ENCODE peak calls at places on chromosomes 3 and 15, in eight cellular contexts. U is upper lobe of left lung, A is tibial artery, H is cardiac muscle cell, V is left ventricle myocardium inferior, X is AG10803, R is HL-60, W is H9. F is an unnamed sample.
A peak's percentile ranks its signal among the peaks of the same experiment; 100 is the strongest.

GRCh38 chr15:46442901-46443590 is 808.2 kb downstream of the SQOR start:
- DNase-seq in V (no peak), X (peak; percentile 80), A (no peak), W (no peak), R (no peak), U (no peak), H (peak; percentile 18), F (no peak)

GRCh38 chr3:111924283-111924682 is 54.5 kb upstream of the ABHD10 start:
- DNase-seq in U (peak; percentile 13), H (no peak), V (peak; percentile 64), W (no peak), A (peak; percentile 75), R (no peak), X (no peak), F (peak; percentile 75)

GRCh38 chr3:111594205-111594604 is 941 bp downstream of the ZBED2 start:
- DNase-seq in H (peak; percentile 23), A (no peak), W (no peak), X (peak; percentile 76), U (no peak), V (no peak), R (no peak), F (peak; percentile 75)

GRCh38 chr3:183822631-183823030 is 2.7 kb downstream of the MAP6D1 start:
- DNase-seq in W (peak; percentile 74), X (no peak), A (no peak), H (no peak), R (no peak), U (peak; percentile 53), V (no peak), F (no peak)

GRCh38 chr3:12750658-12751071 is 8.4 kb downstream of the TMEM40 start:
- DNase-seq in R (no peak), H (peak; percentile 94), W (no peak), V (no peak), U (no peak), X (peak; percentile 96), A (peak; percentile 44), F (peak; percentile 79)

GRCh38 chr3:160801386-160802118 is 45.5 kb downstream of the PPM1L start:
- DNase-seq in W (no peak), U (no peak), R (no peak), A (peak; percentile 78), H (peak; percentile 40), X (peak; percentile 39), V (peak; percentile 24), F (peak; percentile 76)

GRCh38 chr3:190849607-190850006 is 12.9 kb downstream of the GMNC start:
- DNase-seq in R (no peak), H (no peak), U (no peak), W (no peak), V (no peak), A (no peak), X (no peak), F (no peak)

GRCh38 chr15:88120021-88120420 is 136.5 kb downstream of the NTRK3 start:
- DNase-seq in A (no peak), V (no peak), X (no peak), R (no peak), H (no peak), U (no peak), W (no peak), F (no peak)

GRCh38 chr3:163622384-163622783 is 1455.9 kb downstream of the SI start:
- DNase-seq in A (no peak), R (no peak), H (no peak), X (no peak), W (peak; percentile 73), U (no peak), V (no peak), F (no peak)

GRCh38 chr15:31392761-31393401 is 66.2 kb downstream of the KLF13 start:
- DNase-seq in V (peak; percentile 32), W (peak; percentile 37), H (peak; percentile 56), R (no peak), U (peak; percentile 88), X (no peak), A (no peak), F (no peak)

GRCh38 chr15:88493811-88494210 is 26.3 kb downstream of the MRPS11 start:
- DNase-seq in W (no peak), U (no peak), R (no peak), V (no peak), H (no peak), X (no peak), A (no peak), F (no peak)

GRCh38 chr3:58531956-58532355 is 5.0 kb downstream of the ACOX2 start:
- DNase-seq in H (no peak), V (no peak), W (no peak), X (no peak), A (no peak), U (no peak), R (no peak), F (peak; percentile 44)

GRCh38 chr3:32442766-32443165 is 51.1 kb downstream of the CMTM7 start:
- DNase-seq in V (no peak), A (no peak), X (peak; percentile 23), R (no peak), H (no peak), W (no peak), U (no peak), F (no peak)

GRCh38 chr15:20367093-20367492 is 174.5 kb downstream of the GOLGA6L6 start:
- DNase-seq in A (no peak), R (no peak), W (no peak), X (no peak), V (no peak), U (no peak), H (no peak), F (no peak)

GRCh38 chr3:140595295-140595694 is 82.6 kb upstream of the TRIM42 start:
- DNase-seq in X (no peak), W (no peak), U (no peak), H (peak; percentile 79), R (no peak), V (no peak), A (no peak), F (peak; percentile 70)

DNA sequence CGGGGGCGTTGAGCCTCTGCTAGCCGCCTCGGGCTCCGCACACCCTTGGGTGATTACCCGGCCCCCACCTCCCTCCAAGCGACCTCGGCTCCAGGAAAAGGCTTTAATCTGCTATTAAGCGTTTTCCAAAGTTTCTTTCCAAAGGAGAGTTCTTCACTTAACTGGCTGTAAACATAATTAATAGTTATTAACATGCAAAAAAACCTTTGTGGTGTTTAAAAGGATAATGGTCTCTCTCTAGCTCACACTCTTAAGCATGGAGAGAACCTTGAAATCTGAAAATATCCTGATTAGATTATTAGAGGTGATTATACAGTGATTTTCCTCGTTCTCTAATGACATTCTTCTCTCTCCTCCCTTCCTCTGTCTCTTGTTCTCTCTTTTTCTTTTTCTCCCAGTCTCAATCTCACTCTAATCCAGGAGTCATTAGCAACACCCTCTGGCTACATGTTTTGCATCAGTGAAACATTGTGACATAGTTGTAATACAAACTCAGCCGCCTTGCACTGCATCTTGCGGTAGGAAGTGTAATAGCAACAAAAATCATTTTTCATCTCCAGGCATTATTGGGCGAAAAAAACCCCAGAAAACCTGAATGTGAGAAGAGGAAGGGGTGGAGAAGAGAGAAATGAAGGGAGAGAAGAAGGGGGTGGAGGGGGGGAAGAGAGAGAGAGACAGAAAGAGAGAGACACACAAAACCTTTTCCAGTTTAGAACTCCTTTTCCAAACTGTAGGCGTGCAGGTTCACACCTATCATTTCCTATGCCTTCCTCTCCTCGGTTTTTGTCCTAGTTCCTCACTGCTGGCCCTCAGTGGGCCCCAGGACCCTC is 24.4 kb downstream of the NR2F2 start:
- DNase-seq in U (no peak), H (peak; percentile 89), A (no peak), X (peak; percentile 86), R (no peak), V (no peak), W (no peak), F (peak; percentile 76)
- TF ChIP-seq CTCF in U (peak; percentile 52), H (peak; percentile 57), A (peak; percentile 51), X (peak; percentile 70), R (peak; percentile 34), V (peak; percentile 49), W (no peak), F (peak; percentile 22)

GRCh38 chr3:52052831-52053306 is 3.5 kb downstream of the DUSP7 start:
- DNase-seq in V (peak; percentile 92), R (peak; percentile 84), H (peak; percentile 85), A (peak; percentile 94), W (peak; percentile 87), X (peak; percentile 80), U (no peak), F (peak; percentile 87)
- TF ChIP-seq CTCF in V (peak; percentile 67), R (peak; percentile 24), H (peak; percentile 60), A (peak; percentile 57), W (peak; percentile 48), X (peak; percentile 58), U (peak; percentile 68), F (peak; percentile 26)

DNA sequence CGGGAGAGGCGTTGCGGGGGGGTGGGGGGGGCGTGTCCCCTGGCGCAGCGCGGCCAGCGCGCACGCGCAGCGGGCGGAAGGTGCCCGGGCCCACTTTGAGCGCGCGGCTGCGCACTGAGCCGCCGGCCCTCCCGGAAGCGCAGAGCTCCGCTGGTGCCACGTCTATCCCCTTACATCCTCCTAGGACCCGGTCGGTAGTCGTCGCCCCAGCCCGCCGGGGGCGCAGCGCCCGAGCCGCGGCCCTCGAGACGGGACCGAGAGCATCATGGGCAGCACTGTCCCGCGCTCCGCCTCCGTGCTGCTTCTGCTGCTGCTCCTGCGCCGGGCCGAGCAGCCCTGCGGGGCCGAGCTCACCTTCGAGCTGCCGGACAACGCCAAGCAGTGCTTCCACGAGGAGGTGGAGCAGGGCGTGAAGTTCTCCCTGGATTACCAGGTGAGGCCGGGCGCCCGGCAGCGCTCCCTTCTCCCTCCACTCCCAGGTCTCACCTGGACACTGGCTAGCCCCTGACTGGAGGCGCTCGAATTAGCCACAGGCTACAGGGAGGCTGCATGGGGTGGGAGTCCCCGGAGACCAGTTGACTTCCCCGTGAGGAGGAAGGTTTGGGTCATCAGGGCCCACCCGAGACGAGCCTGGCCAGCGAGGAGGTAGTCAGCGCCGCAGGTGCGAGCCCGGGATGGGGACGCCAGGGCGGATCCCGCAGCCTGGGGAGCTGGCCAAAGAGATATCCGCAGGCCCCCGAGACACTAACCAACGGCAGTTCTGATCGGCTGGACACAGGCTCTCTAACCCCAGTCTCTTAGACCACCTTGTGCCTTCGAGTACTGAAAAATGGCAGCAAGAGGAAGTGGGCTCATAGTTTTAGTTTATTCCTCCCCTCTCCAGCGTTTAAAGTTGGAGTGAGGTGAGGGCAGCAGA is at the start of gene TMED3:
- DNase-seq in H (peak; percentile 90), A (peak; percentile 37), W (peak; percentile 88), U (peak; percentile 96), V (peak; percentile 66), R (peak; percentile 83), X (peak; percentile 82), F (peak; percentile 77)
- TF ChIP-seq CTCF in H (no peak), A (no peak), W (peak; percentile 52), U (peak; percentile 52), V (peak; percentile 16), R (no peak), X (peak; percentile 24), F (no peak)

GRCh38 chr15:68816795-68817303 is 3.8 kb downstream of the ANP32A start:
- DNase-seq in X (no peak), U (no peak), H (peak; percentile 45), V (no peak), R (no peak), A (no peak), W (no peak), F (peak; percentile 14)
- TF ChIP-seq CTCF in X (peak; percentile 1), U (no peak), H (no peak), V (no peak), R (no peak), A (no peak), W (no peak), F (no peak)

DNA sequence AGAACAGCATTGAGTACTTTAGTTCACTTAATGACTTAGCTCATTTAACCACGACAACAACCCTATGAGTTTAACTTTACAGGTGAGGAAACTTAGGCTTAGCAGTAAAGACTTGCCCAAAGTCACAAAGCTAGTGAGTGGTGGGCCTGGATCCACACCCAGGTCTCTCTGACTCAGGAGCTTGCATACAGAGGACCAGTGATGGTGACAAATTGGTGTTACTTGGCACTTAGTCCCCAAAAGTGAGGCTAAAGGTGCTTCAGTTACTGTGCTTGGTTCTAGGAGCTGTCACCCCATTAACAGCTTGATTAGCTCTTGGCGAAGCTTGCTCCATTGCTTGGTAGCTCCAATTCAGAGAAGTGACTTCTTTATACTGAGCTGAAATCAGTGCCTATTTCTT is 6.1 kb downstream of the CELF6 start:
- DNase-seq in H (no peak), X (no peak), W (no peak), U (no peak), R (no peak), A (no peak), V (no peak), F (no peak)
- TF ChIP-seq CTCF in H (no peak), X (no peak), W (no peak), U (no peak), R (no peak), A (no peak), V (no peak), F (no peak)